ENCODE peak calls at places on chromosome 2, in nine cellular contexts. One of them, this sample, is unnamed.

GRCh38 chr2:105244443-105244842 is 2.9 kb downstream of the GPR45 start:
- DNase-seq in T-helper 1 cell: no peak
- DNase-seq in T-cell: no peak
- DNase-seq in stimulated activated CD4-positive, alpha-beta T cell treated with anti-CD3 and anti-CD28 coated beads, Interleukin-2, amount 100 ng/mL, for 48 hours: no peak
- DNase-seq in CD8-positive, alpha-beta T cell: no peak
- DNase-seq in anterior cingulate cortex: no peak
- DNase-seq in fibroblast of lung: no peak
- DNase-seq in lower lobe of right lung: no peak
- DNase-seq in NCI-H2081: no peak
- DNase-seq in this sample: no peak

GRCh38 chr2:176536739-176537138 is 267.5 kb downstream of the MTX2 start:
- DNase-seq in T-helper 1 cell: no peak
- DNase-seq in T-cell: no peak
- DNase-seq in stimulated activated CD4-positive, alpha-beta T cell treated with anti-CD3 and anti-CD28 coated beads, Interleukin-2, amount 100 ng/mL, for 48 hours: no peak
- DNase-seq in CD8-positive, alpha-beta T cell: no peak
- DNase-seq in anterior cingulate cortex: no peak
- DNase-seq in fibroblast of lung: no peak
- DNase-seq in lower lobe of right lung: no peak
- DNase-seq in NCI-H2081: peak
- DNase-seq in this sample: no peak

GRCh38 chr2:233399306-233400225 is 45.3 kb downstream of the DGKD start:
- DNase-seq in T-helper 1 cell: no peak
- DNase-seq in T-cell: no peak
- DNase-seq in stimulated activated CD4-positive, alpha-beta T cell treated with anti-CD3 and anti-CD28 coated beads, Interleukin-2, amount 100 ng/mL, for 48 hours: no peak
- DNase-seq in CD8-positive, alpha-beta T cell: peak
- DNase-seq in anterior cingulate cortex: no peak
- DNase-seq in fibroblast of lung: no peak
- DNase-seq in lower lobe of right lung: no peak
- DNase-seq in NCI-H2081: peak
- DNase-seq in this sample: no peak

GRCh38 chr2:35973132-35973736 is 382.3 kb upstream of the CRIM1 start:
- DNase-seq in T-helper 1 cell: peak
- DNase-seq in T-cell: no peak
- DNase-seq in stimulated activated CD4-positive, alpha-beta T cell treated with anti-CD3 and anti-CD28 coated beads, Interleukin-2, amount 100 ng/mL, for 48 hours: no peak
- DNase-seq in CD8-positive, alpha-beta T cell: no peak
- DNase-seq in anterior cingulate cortex: no peak
- DNase-seq in fibroblast of lung: peak
- DNase-seq in lower lobe of right lung: no peak
- DNase-seq in NCI-H2081: no peak
- DNase-seq in this sample: no peak

GRCh38 chr2:72024451-72025175 is 123.0 kb downstream of the CYP26B1 start:
- DNase-seq in T-helper 1 cell: no peak
- DNase-seq in T-cell: no peak
- DNase-seq in stimulated activated CD4-positive, alpha-beta T cell treated with anti-CD3 and anti-CD28 coated beads, Interleukin-2, amount 100 ng/mL, for 48 hours: no peak
- DNase-seq in CD8-positive, alpha-beta T cell: peak
- DNase-seq in anterior cingulate cortex: no peak
- DNase-seq in fibroblast of lung: no peak
- DNase-seq in lower lobe of right lung: no peak
- DNase-seq in NCI-H2081: no peak
- DNase-seq in this sample: no peak

GRCh38 chr2:42770288-42771131 is 6.6 kb upstream of the OXER1 start:
- DNase-seq in T-helper 1 cell: no peak
- DNase-seq in T-cell: no peak
- DNase-seq in stimulated activated CD4-positive, alpha-beta T cell treated with anti-CD3 and anti-CD28 coated beads, Interleukin-2, amount 100 ng/mL, for 48 hours: no peak
- DNase-seq in CD8-positive, alpha-beta T cell: no peak
- DNase-seq in anterior cingulate cortex: no peak
- DNase-seq in fibroblast of lung: peak
- DNase-seq in lower lobe of right lung: peak
- DNase-seq in NCI-H2081: peak
- DNase-seq in this sample: no peak

GRCh38 chr2:36871068-36871707 is 95.1 kb downstream of the STRN start:
- DNase-seq in T-helper 1 cell: peak
- DNase-seq in T-cell: no peak
- DNase-seq in stimulated activated CD4-positive, alpha-beta T cell treated with anti-CD3 and anti-CD28 coated beads, Interleukin-2, amount 100 ng/mL, for 48 hours: no peak
- DNase-seq in CD8-positive, alpha-beta T cell: no peak
- DNase-seq in anterior cingulate cortex: no peak
- DNase-seq in fibroblast of lung: no peak
- DNase-seq in lower lobe of right lung: no peak
- DNase-seq in NCI-H2081: no peak
- DNase-seq in this sample: no peak

GRCh38 chr2:235504459-235505200 is 10.8 kb downstream of the AGAP1 start:
- DNase-seq in T-helper 1 cell: no peak
- DNase-seq in T-cell: no peak
- DNase-seq in stimulated activated CD4-positive, alpha-beta T cell treated with anti-CD3 and anti-CD28 coated beads, Interleukin-2, amount 100 ng/mL, for 48 hours: no peak
- DNase-seq in CD8-positive, alpha-beta T cell: no peak
- DNase-seq in anterior cingulate cortex: no peak
- DNase-seq in fibroblast of lung: no peak
- DNase-seq in lower lobe of right lung: no peak
- DNase-seq in NCI-H2081: no peak
- DNase-seq in this sample: no peak

GRCh38 chr2:1756456-1756855 is 12.1 kb upstream of the PXDN start:
- DNase-seq in T-helper 1 cell: no peak
- DNase-seq in T-cell: no peak
- DNase-seq in stimulated activated CD4-positive, alpha-beta T cell treated with anti-CD3 and anti-CD28 coated beads, Interleukin-2, amount 100 ng/mL, for 48 hours: no peak
- DNase-seq in CD8-positive, alpha-beta T cell: no peak
- DNase-seq in anterior cingulate cortex: no peak
- DNase-seq in fibroblast of lung: no peak
- DNase-seq in lower lobe of right lung: no peak
- DNase-seq in NCI-H2081: no peak
- DNase-seq in this sample: no peak

GRCh38 chr2:26043862-26044736 is 10.2 kb downstream of the RAB10 start:
- DNase-seq in T-helper 1 cell: peak
- DNase-seq in T-cell: no peak
- DNase-seq in stimulated activated CD4-positive, alpha-beta T cell treated with anti-CD3 and anti-CD28 coated beads, Interleukin-2, amount 100 ng/mL, for 48 hours: no peak
- DNase-seq in CD8-positive, alpha-beta T cell: no peak
- DNase-seq in anterior cingulate cortex: no peak
- DNase-seq in fibroblast of lung: peak
- DNase-seq in lower lobe of right lung: peak
- DNase-seq in NCI-H2081: no peak
- DNase-seq in this sample: no peak

GRCh38 chr2:53575606-53576360 is 191.8 kb upstream of the CHAC2 start:
- DNase-seq in T-helper 1 cell: no peak
- DNase-seq in T-cell: no peak
- DNase-seq in stimulated activated CD4-positive, alpha-beta T cell treated with anti-CD3 and anti-CD28 coated beads, Interleukin-2, amount 100 ng/mL, for 48 hours: no peak
- DNase-seq in CD8-positive, alpha-beta T cell: no peak
- DNase-seq in anterior cingulate cortex: no peak
- DNase-seq in fibroblast of lung: no peak
- DNase-seq in lower lobe of right lung: no peak
- DNase-seq in NCI-H2081: peak
- DNase-seq in this sample: no peak

GRCh38 chr2:96816127-96816835 is at the start of gene CNNM3:
- DNase-seq in T-helper 1 cell: peak
- DNase-seq in T-cell: peak
- DNase-seq in stimulated activated CD4-positive, alpha-beta T cell treated with anti-CD3 and anti-CD28 coated beads, Interleukin-2, amount 100 ng/mL, for 48 hours: peak
- DNase-seq in CD8-positive, alpha-beta T cell: peak
- DNase-seq in anterior cingulate cortex: peak
- DNase-seq in fibroblast of lung: peak
- DNase-seq in lower lobe of right lung: peak
- DNase-seq in NCI-H2081: peak
- DNase-seq in this sample: peak

GRCh38 chr2:43010428-43011141 is 215.8 kb downstream of the ZFP36L2 start:
- DNase-seq in T-helper 1 cell: no peak
- DNase-seq in T-cell: no peak
- DNase-seq in stimulated activated CD4-positive, alpha-beta T cell treated with anti-CD3 and anti-CD28 coated beads, Interleukin-2, amount 100 ng/mL, for 48 hours: no peak
- DNase-seq in CD8-positive, alpha-beta T cell: no peak
- DNase-seq in anterior cingulate cortex: no peak
- DNase-seq in fibroblast of lung: no peak
- DNase-seq in lower lobe of right lung: no peak
- DNase-seq in NCI-H2081: no peak
- DNase-seq in this sample: no peak